ENCODE peak calls at places on chromosome 14, in four cellular contexts. A is right atrium auricular region, H is stomach, E is neural progenitor cell. W is an unnamed sample. For H3K9me3, the result is how much of the 10 kb centered on the place peaks cover.

GRCh38 chr14:102421366-102422057 is 58.8 kb downstream of the TECPR2 start:
- DNase-seq in H (no peak), A (no peak), E (peak), W (no peak)

GRCh38 chr14:104856157-104856868 is 8.8 kb upstream of the CEP170B start:
- DNase-seq in H (no peak), A (no peak), E (no peak), W (peak)

GRCh38 chr14:47389520-47389919 is 285.9 kb downstream of the MDGA2 start:
- DNase-seq in H (no peak), A (no peak), E (peak), W (no peak)

GRCh38 chr14:101472518-101472849 is 88.8 kb upstream of the DIO3 start:
- DNase-seq in H (no peak), E (no peak), A (no peak), W (no peak)

GRCh38 chr14:94356379-94357056 is 31.9 kb downstream of the SERPINA1 start:
- DNase-seq in A (peak), E (no peak), H (peak), W (no peak)

GRCh38 chr14:92441751-92442477 is 71.7 kb upstream of the RIN3 start:
- DNase-seq in E (no peak), A (no peak), H (no peak), W (no peak)

GRCh38 chr14:100898465-100898864 is 5.1 kb downstream of the RTL1 start:
- DNase-seq in A (peak), E (no peak), H (no peak), W (peak)

GRCh38 chr14:70981005-70981952 is 74.0 kb downstream of the PCNX1 start:
- DNase-seq in E (no peak), H (no peak), A (no peak), W (no peak)

GRCh38 chr14:54786191-54786755 is 116.4 kb downstream of the GCH1 start:
- DNase-seq in E (no peak), H (no peak), A (no peak), W (no peak)

GRCh38 chr14:101711041-101711861 is 50.3 kb upstream of the PPP2R5C start:
- DNase-seq in E (no peak), A (peak), H (peak), W (no peak)

GRCh38 chr14:100885196-100886030 is 18.1 kb downstream of the RTL1 start:
- DNase-seq in A (no peak), H (no peak), E (no peak), W (peak)

GRCh38 chr14:101075025-101075800 is 171.7 kb upstream of the RTL1 start:
- DNase-seq in A (peak), E (no peak), H (peak), W (no peak)

GRCh38 chr14:61662437-61663311 is 32.6 kb upstream of the HIF1A start:
- DNase-seq in E (peak), H (peak), A (no peak), W (peak)

GRCh38 chr14:32980887-32981501 is 42.3 kb downstream of the NPAS3 start:
- DNase-seq in A (no peak), E (no peak), H (no peak), W (no peak)

GRCh38 chr14:61562321-61563161 is 132.8 kb upstream of the HIF1A start:
- DNase-seq in H (no peak), A (peak), E (no peak), W (no peak)

GRCh38 chr14:80927385-80927989 is 14.1 kb downstream of the CEP128 start:
- DNase-seq in H (no peak), E (no peak), A (no peak), W (no peak)

GRCh38 chr14:94886931-94887330 is 117.0 kb upstream of the GSC start:
- DNase-seq in H (no peak), A (no peak), E (no peak), W (no peak)

GRCh38 chr14:93736378-93737014 is 51.8 kb downstream of the PRIMA1 start:
- DNase-seq in H (peak), A (no peak), E (peak), W (peak)

GRCh38 chr14:101361451-101362433 is 199.6 kb upstream of the DIO3 start:
- DNase-seq in H (no peak), A (no peak), E (no peak), W (no peak)

GRCh38 chr14:64800000-64800399 is 79.7 kb downstream of the SPTB start:
- DNase-seq in E (peak), H (peak), A (no peak), W (no peak)

GRCh38 chr14:67599698-67600561 is at the start of gene PIGH:
- DNase-seq in H (peak), A (peak), E (peak), W (peak)

GRCh38 chr14:71225108-71225507 is 317.8 kb downstream of the PCNX1 start:
- DNase-seq in E (no peak), H (no peak), A (no peak), W (no peak)

GRCh38 chr14:95265106-95266094 is 54.3 kb downstream of the CLMN start:
- DNase-seq in H (peak), E (no peak), A (no peak), W (peak)

GRCh38 chr14:69093551-69094421 is 59.1 kb downstream of the DCAF5 start:
- DNase-seq in H (peak), A (no peak), E (peak), W (no peak)

GRCh38 chr14:34614638-34615037 is 15.3 kb downstream of the SNX6 start:
- DNase-seq in E (no peak), A (peak), H (no peak), W (no peak)

GRCh38 chr14:61753631-61754030 is 8.6 kb upstream of the SNAPC1 start:
- DNase-seq in H (no peak), E (no peak), A (no peak), W (peak)

GRCh38 chr14:103623308-103623707 is 5.7 kb upstream of the KLC1 start:
- DNase-seq in E (no peak), A (no peak), H (no peak), W (no peak)

GRCh38 chr14:52876311-52876710 is 74.5 kb downstream of the FERMT2 start:
- DNase-seq in A (no peak), H (no peak), E (no peak), W (no peak)

GRCh38 chr14:73457050-73457934 is 1.1 kb downstream of the NUMB start:
- DNase-seq in H (peak), A (no peak), E (peak), W (peak)

GRCh38 chr14:35470775-35471174 is 63.2 kb upstream of the INSM2 start:
- DNase-seq in H (no peak), E (peak), A (no peak), W (peak)

GRCh38 chr14:73712540-73713141 is 1.5 kb downstream of the PNMA1 start:
- DNase-seq in E (peak), A (no peak), H (no peak), W (peak)

DNA sequence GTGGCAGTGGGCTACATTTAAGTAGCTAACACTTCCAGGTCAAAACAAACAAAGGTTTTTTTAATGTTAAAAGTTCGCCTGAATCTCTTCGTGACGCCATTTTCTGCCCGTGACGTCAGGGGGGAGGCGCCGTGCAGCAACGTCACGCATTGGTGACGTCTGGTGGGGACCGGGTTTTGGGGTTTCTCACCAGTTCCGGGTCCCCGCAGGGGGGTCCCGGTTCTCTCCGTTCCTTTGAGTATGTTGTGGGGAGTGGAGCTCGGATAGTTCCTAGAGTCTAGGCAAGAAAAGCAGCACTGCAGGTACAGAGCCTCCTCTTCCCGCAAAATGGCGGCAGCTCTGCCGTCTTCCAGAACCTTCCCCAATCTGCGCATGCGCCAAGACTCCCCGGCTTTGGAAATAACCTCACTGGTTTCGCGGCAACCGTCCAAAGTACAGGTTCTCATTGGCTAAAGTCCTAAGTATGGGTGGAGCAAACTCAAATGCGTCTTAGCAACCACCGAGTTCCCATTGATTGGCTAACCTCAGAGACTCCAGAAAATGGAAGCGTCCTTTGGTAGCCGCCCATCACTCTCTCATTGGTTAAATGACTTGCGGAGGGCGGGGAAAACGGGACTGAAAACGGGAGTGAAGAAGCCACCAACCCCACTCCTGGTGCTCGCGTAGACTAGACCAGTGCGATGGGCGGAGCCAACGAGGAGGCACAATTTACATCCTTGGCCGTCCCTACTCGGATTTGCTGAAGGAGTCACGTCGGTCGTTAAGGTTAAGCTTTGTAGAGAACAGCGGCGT is at the start of gene RBM23:
- DNase-seq in H (peak), A (peak), E (peak), W (peak)
- H3K4me3 ChIP-seq in H (peak), A (peak), E (peak), W (peak)

GRCh38 chr14:38016497-38016896 is 191.2 kb upstream of the SSTR1 start:
- DNase-seq in A (no peak), H (no peak), E (no peak), W (peak)

DNA sequence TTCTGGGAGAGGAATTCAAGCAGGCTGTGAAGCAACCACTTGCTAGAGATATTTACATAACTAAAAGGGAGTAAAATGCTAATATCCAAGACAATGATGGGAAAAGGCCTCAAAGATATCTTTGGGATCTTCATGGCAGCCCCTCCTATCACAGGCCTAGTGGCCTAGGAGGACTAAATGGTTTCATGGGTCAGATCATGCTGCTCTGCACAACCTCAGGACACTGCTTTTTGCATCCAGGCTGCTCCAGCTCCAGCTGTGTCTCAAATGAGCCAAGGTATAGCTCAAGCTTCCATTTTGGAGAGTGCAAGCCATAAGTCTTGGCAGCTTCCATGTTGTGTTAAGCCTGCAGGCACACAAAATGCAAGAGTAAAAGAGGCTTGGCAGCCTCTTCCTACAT is 195.6 kb upstream of the SSTR1 start:
- DNase-seq in A (no peak), E (no peak), H (no peak), W (no peak)
- H3K9me3 ChIP-seq in A (under half), E (under half), H (under half), W (under half)

GRCh38 chr14:59868021-59868420 is 2.6 kb downstream of the RTN1 start:
- DNase-seq in H (no peak), A (no peak), E (no peak), W (no peak)

GRCh38 chr14:59871166-59871495 is 555 bp upstream of the RTN1 start:
- DNase-seq in A (no peak), H (no peak), E (no peak), W (no peak)

GRCh38 chr14:59870277-59871165 is at the start of gene RTN1:
- DNase-seq in E (peak), H (peak), A (no peak), W (peak)

DNA sequence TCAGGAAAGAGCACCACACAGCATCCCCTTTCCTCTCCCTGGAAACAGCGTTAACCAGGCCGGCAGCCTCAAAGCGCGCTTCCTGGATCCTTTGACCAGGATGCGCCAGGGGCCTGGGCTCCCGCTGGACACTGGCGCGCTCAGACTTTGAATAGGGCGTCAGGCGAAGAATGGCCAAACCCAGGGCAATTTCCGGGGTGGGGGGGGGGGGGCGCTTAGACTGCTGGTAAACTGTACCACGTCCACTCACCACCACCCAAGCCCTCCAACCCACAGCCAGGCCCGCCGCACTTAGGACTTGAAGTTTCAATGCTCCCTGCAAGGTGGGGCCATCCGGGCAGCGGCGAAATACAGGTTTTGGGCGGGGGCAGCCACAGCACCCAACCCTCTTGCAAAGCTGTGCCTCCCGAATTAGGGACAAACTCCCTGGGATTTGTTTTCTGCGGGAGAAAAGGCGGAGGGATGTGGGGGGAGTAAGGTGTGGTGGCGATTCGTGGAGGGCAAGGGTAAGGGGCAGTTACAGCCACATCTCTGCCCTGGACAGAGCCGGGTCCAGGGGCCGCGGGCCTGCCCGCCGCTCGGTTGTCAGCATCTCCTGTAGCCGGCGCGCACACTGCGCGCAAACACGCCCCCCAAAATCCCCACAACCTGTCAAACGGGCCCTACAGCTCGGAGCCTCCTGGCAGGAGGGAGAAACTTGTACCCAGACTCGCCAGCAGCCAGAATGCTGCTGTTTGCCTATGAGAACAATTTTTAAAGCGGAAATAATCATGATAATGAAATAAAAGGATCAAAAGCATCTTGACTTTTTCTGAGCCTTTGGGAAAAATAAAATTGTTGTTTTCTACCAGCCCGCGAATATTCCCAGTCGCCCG is 958 bp downstream of the RTN1 start:
- DNase-seq in H (no peak), A (no peak), E (peak), W (no peak)
- H3K4me3 ChIP-seq in H (peak), A (peak), E (peak), W (no peak)

GRCh38 chr14:106877527-106877926 is 1351.1 kb downstream of the TMEM121 start:
- DNase-seq in A (no peak), E (no peak), H (no peak), W (no peak)
- H3K9me3 ChIP-seq in A (under half), E (under half), H (under half), W (under half)